ENCODE peak calls at places on chromosomes 16 and 17, in five cellular contexts. G, P, H, T and F are unnamed samples.
A peak's percentile ranks its signal among the peaks of the same experiment; 100 is the strongest.

GRCh38 chr17:62965149-62965648 is 836 bp upstream of the TANC2 start:
- DNase-seq in G (no peak), P (no peak), H (no peak), T (no peak), F (no peak)

GRCh38 chr16:3173892-3174617 is 13.9 kb upstream of the OR1F1 start:
- DNase-seq in G (no peak), P (no peak), H (no peak), T (peak; percentile 46), F (no peak)

GRCh38 chr17:13272296-13272695 is 254.5 kb upstream of the ELAC2 start:
- DNase-seq in G (no peak), P (no peak), H (peak; percentile 5), T (no peak), F (no peak)

GRCh38 chr16:185213-185612 is 5.0 kb downstream of the HBQ1 start:
- DNase-seq in G (no peak), P (no peak), H (no peak), T (no peak), F (no peak)

GRCh38 chr17:4498461-4499397 is at the start of gene SPNS2:
- DNase-seq in G (no peak), P (peak; percentile 12), H (peak; percentile 25), T (peak; percentile 36), F (no peak)

GRCh38 chr17:47850692-47851573 is at the start of gene SP6:
- DNase-seq in G (no peak), P (peak; percentile 14), H (peak; percentile 53), T (peak; percentile 92), F (no peak)

GRCh38 chr16:88634141-88634993 is 4.0 kb upstream of the IL17C start:
- DNase-seq in G (no peak), P (peak; percentile 50), H (peak; percentile 43), T (peak; percentile 70), F (no peak)

GRCh38 chr16:54366005-54366634 is 79.5 kb upstream of the IRX3 start:
- DNase-seq in G (no peak), P (no peak), H (no peak), T (no peak), F (no peak)

GRCh38 chr16:75116081-75116910 is at the start of gene LDHD:
- DNase-seq in G (peak; percentile 79), P (peak; percentile 56), H (peak; percentile 62), T (peak; percentile 21), F (peak; percentile 90)

GRCh38 chr16:29779474-29779873 is 1.4 kb downstream of the ZG16 start:
- DNase-seq in G (no peak), P (no peak), H (no peak), T (peak; percentile 20), F (no peak)

GRCh38 chr17:59439261-59439660 is 107.8 kb downstream of the YPEL2 start:
- DNase-seq in G (no peak), P (no peak), H (no peak), T (no peak), F (no peak)

GRCh38 chr17:80260791-80261158 is at the start of gene RNF213:
- DNase-seq in G (no peak), P (peak; percentile 19), H (peak; percentile 25), T (no peak), F (no peak)

GRCh38 chr17:5753421-5753820 is 169.1 kb upstream of the NLRP1 start:
- DNase-seq in G (no peak), P (no peak), H (no peak), T (no peak), F (no peak)
- H3K4me3 ChIP-seq in G (no peak overlapping the region), P (no peak overlapping the region), H (no peak overlapping the region), T (no peak overlapping the region), F (no peak overlapping the region)

DNA sequence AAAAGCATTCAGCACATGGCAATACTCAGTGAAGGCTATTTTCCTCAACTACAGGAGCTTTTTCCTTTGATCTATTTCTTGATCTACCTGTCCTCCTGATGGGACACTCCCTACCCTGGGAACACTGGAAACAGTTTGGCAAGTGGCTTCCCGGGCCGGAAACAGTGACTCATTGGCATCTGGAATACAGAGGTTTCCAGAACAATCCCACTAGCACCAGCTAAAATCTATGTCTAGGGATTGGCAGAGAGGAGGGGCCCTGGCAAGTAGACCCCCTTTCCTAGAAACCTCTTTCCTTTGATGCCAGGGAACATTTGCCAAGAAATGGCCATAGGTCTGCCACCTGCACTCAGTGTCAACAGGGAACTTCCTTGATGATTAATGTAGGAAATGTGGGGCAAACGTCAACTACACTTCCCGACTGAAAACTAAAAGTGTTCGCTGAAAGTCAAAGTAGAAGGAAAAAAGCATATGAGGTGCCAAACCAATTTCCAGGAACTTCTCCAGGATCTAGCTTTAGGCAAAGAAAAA is 30.4 kb upstream of the FBXW10B start:
- DNase-seq in G (peak; percentile 48), P (peak; percentile 56), H (peak; percentile 59), T (peak; percentile 65), F (peak; percentile 79)
- H3K4me3 ChIP-seq in G (peak overlapping the region; percentile 48), P (peak overlapping the region; percentile 89), H (peak overlapping the region; percentile 99), T (peak overlapping the region; percentile 61), F (peak overlapping the region; percentile 74)

GRCh38 chr17:73492125-73492801 is 152.0 kb downstream of the SDK2 start:
- DNase-seq in G (no peak), P (no peak), H (no peak), T (no peak), F (no peak)
- H3K4me3 ChIP-seq in G (no peak overlapping the region), P (no peak overlapping the region), H (no peak overlapping the region), T (no peak overlapping the region), F (no peak overlapping the region)

GRCh38 chr17:17957584-17957916 is 14.7 kb downstream of the TOM1L2 start:
- DNase-seq in G (no peak), P (no peak), H (no peak), T (no peak), F (no peak)

GRCh38 chr17:17963694-17964436 is 8.3 kb downstream of the TOM1L2 start:
- DNase-seq in G (no peak), P (no peak), H (no peak), T (no peak), F (no peak)

GRCh38 chr17:17963066-17963465 is 9.1 kb downstream of the TOM1L2 start:
- DNase-seq in G (no peak), P (no peak), H (no peak), T (no peak), F (no peak)

GRCh38 chr17:17960500-17961050 is 11.6 kb downstream of the TOM1L2 start:
- DNase-seq in G (no peak), P (no peak), H (no peak), T (no peak), F (no peak)

GRCh38 chr17:17959520-17960361 is 12.5 kb downstream of the TOM1L2 start:
- DNase-seq in G (no peak), P (peak; percentile 67), H (peak; percentile 45), T (no peak), F (no peak)
- H3K4me3 ChIP-seq in G (no peak overlapping the region), P (peak overlapping the region; percentile 48), H (peak overlapping the region; percentile 48), T (no peak overlapping the region), F (peak overlapping the region; percentile 41)

GRCh38 chr16:85288869-85289660 is 176.8 kb upstream of the CIBAR2 start:
- DNase-seq in G (no peak), P (no peak), H (no peak), T (no peak), F (no peak)

GRCh38 chr16:85288341-85288868 is 176.1 kb upstream of the CIBAR2 start:
- DNase-seq in G (no peak), P (no peak), H (no peak), T (no peak), F (no peak)

GRCh38 chr16:85286066-85286712 is 173.9 kb upstream of the CIBAR2 start:
- DNase-seq in G (peak; percentile 63), P (peak; percentile 89), H (peak; percentile 89), T (peak; percentile 64), F (peak; percentile 89)

GRCh38 chr16:85285681-85286065 is 173.4 kb upstream of the CIBAR2 start:
- DNase-seq in G (no peak), P (peak; percentile 12), H (peak; percentile 68), T (no peak), F (no peak)

DNA sequence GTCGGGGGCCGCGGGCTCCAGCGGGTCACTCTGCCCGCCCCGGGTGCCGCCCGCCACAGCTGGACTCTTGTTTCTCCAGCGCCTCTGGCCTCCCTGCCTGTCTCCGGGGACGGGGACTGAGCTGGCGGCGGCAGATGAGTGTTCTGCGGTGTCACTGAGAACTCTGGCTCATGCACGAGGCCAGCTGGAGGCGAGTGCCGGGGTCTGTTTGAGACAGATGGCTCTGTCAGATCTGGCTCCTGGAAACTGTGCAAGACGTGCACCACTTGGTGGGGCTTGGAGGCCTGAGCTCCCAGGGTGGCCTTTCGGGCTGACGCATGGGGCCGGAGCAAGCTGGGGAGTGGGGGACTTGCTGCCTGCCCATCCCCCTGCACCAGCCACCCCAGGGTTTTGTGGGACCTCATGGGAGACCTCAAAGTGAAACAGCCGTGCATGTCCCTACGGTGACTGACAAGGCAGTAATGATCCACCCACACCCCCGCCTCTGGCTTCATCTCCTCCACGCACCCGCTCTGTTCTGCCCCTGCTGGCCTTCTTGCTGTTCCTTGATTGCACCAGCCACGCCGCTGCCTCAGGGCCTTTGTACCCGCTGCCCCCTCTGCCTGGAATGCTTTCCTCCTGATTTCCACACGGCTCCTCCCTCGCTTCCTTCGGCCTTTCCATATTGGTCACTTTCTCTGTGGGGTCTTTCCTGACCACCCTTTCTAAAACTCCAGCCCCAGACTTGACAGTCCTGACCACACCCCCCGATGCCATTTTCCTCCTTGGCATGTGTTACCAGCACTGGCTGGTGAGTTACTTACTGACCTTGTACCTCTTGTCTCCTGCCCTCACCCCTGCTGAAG is 174.9 kb upstream of the CIBAR2 start:
- DNase-seq in G (no peak), P (peak; percentile 84), H (peak; percentile 48), T (peak; percentile 29), F (no peak)
- H3K4me3 ChIP-seq in G (no peak overlapping the region), P (peak overlapping the region; percentile 42), H (peak overlapping the region; percentile 34), T (peak overlapping the region; percentile 0), F (peak overlapping the region; percentile 43)

GRCh38 chr16:67326472-67327309 is at the start of the genes KCTD19 and LRRC36:
- DNase-seq in G (peak; percentile 21), P (peak; percentile 24), H (no peak), T (no peak), F (no peak)
- H3K4me3 ChIP-seq in G (peak within 1 kb of the TSS; percentile 43), P (peak within 1 kb of the TSS; percentile 58), H (peak within 1 kb of the TSS; percentile 44), T (no peak within 1 kb of the TSS), F (peak within 1 kb of the TSS; percentile 73)